ENCODE peak calls at places on chromosome 5, in five cellular contexts. One of them, this sample, is unnamed.

GRCh38 chr5:128551476-128551875 is 13.4 kb upstream of the FBN2 start:
- DNase-seq in fibroblast of lung: peak
- DNase-seq in A549: no peak
- DNase-seq in PC-3: no peak
- DNase-seq in uterus: no peak
- DNase-seq in this sample: no peak

GRCh38 chr5:150411245-150411979 is 1.3 kb downstream of the CD74 start:
- DNase-seq in fibroblast of lung: no peak
- DNase-seq in A549: no peak
- DNase-seq in PC-3: no peak
- DNase-seq in uterus: no peak
- DNase-seq in this sample: no peak

GRCh38 chr5:62376064-62376463 is 27.6 kb downstream of the DIMT1 start:
- DNase-seq in fibroblast of lung: peak
- DNase-seq in A549: peak
- DNase-seq in PC-3: peak
- DNase-seq in uterus: no peak
- DNase-seq in this sample: peak

GRCh38 chr5:174454890-174455289 is 269.5 kb upstream of the MSX2 start:
- DNase-seq in fibroblast of lung: no peak
- DNase-seq in A549: no peak
- DNase-seq in PC-3: no peak
- DNase-seq in uterus: no peak
- DNase-seq in this sample: no peak

GRCh38 chr5:135064235-135064570 is 30.2 kb upstream of the PITX1 start:
- DNase-seq in fibroblast of lung: no peak
- DNase-seq in A549: no peak
- DNase-seq in PC-3: no peak
- DNase-seq in uterus: no peak
- DNase-seq in this sample: no peak

GRCh38 chr5:128905225-128906110 is 59.8 kb upstream of the SLC27A6 start:
- DNase-seq in fibroblast of lung: peak
- DNase-seq in A549: peak
- DNase-seq in PC-3: peak
- DNase-seq in uterus: peak
- DNase-seq in this sample: peak

GRCh38 chr5:98763001-98763630 is 10.3 kb upstream of the RGMB start:
- DNase-seq in fibroblast of lung: peak
- DNase-seq in A549: no peak
- DNase-seq in PC-3: peak
- DNase-seq in uterus: no peak
- DNase-seq in this sample: peak

GRCh38 chr5:159422371-159422770 is 92.1 kb upstream of the IL12B start:
- DNase-seq in fibroblast of lung: peak
- DNase-seq in A549: no peak
- DNase-seq in PC-3: no peak
- DNase-seq in uterus: no peak
- DNase-seq in this sample: peak

GRCh38 chr5:172533399-172534228 is 79.3 kb upstream of the SH3PXD2B start:
- DNase-seq in fibroblast of lung: peak
- DNase-seq in A549: no peak
- DNase-seq in PC-3: no peak
- DNase-seq in uterus: no peak
- DNase-seq in this sample: no peak

GRCh38 chr5:76870046-76870445 is 20.2 kb downstream of the S100Z start:
- DNase-seq in fibroblast of lung: peak
- DNase-seq in A549: no peak
- DNase-seq in PC-3: no peak
- DNase-seq in uterus: no peak
- DNase-seq in this sample: no peak

DNA sequence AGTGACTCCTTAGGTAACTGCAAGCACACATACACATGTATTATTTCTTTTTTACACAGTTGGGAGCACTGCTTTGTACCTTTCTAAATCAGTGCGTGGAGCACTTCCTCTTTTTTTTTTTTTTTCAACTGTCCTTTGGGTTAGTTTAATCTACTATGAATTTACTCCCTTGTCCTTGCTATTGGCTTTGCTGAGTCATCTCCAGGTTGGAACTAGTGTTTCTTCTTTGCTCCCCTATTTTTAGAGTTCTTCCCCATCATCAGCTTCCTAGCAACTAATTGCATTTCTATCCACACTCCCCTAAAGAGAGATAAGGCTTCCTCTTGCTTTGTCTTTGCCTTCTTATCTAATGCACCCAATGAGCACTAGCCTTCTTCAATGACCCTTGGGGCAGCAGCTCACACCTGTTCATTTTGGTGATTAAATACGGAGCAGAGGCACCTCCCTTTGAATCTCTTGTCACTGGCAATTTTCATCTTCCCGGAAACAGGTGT is 24.3 kb downstream of the S100Z start:
- DNase-seq in fibroblast of lung: peak
- DNase-seq in A549: no peak
- DNase-seq in PC-3: no peak
- DNase-seq in uterus: no peak
- DNase-seq in this sample: no peak
- H3K4me3 ChIP-seq in fibroblast of lung: no peak
- H3K4me3 ChIP-seq in A549: no peak
- H3K4me3 ChIP-seq in PC-3: no peak
- H3K4me3 ChIP-seq in uterus: no peak
- H3K4me3 ChIP-seq in this sample: no peak

GRCh38 chr5:113804943-113805342 is 291.4 kb downstream of the YTHDC2 start:
- DNase-seq in fibroblast of lung: no peak
- DNase-seq in A549: no peak
- DNase-seq in PC-3: no peak
- DNase-seq in uterus: no peak
- DNase-seq in this sample: no peak

GRCh38 chr5:113804264-113804663 is 290.8 kb downstream of the YTHDC2 start:
- DNase-seq in fibroblast of lung: peak
- DNase-seq in A549: no peak
- DNase-seq in PC-3: peak
- DNase-seq in uterus: no peak
- DNase-seq in this sample: no peak

GRCh38 chr5:113807384-113808053 is 294.0 kb downstream of the YTHDC2 start:
- DNase-seq in fibroblast of lung: peak
- DNase-seq in A549: no peak
- DNase-seq in PC-3: no peak
- DNase-seq in uterus: peak
- DNase-seq in this sample: peak

GRCh38 chr5:113806823-113807222 is 293.3 kb downstream of the YTHDC2 start:
- DNase-seq in fibroblast of lung: peak
- DNase-seq in A549: no peak
- DNase-seq in PC-3: no peak
- DNase-seq in uterus: peak
- DNase-seq in this sample: no peak

GRCh38 chr5:113806250-113806649 is 292.8 kb downstream of the YTHDC2 start:
- DNase-seq in fibroblast of lung: peak
- DNase-seq in A549: no peak
- DNase-seq in PC-3: peak
- DNase-seq in uterus: no peak
- DNase-seq in this sample: peak
- TF ChIP-seq CTCF in fibroblast of lung: peak
- TF ChIP-seq CTCF in A549: no peak
- TF ChIP-seq CTCF in PC-3: peak
- TF ChIP-seq CTCF in uterus: peak
- TF ChIP-seq CTCF in this sample: peak

GRCh38 chr5:170293273-170293672 is 4.3 kb downstream of the LCP2 start:
- DNase-seq in fibroblast of lung: no peak
- DNase-seq in A549: no peak
- DNase-seq in PC-3: no peak
- DNase-seq in uterus: no peak
- DNase-seq in this sample: no peak
- H3K4me3 ChIP-seq in fibroblast of lung: no peak
- H3K4me3 ChIP-seq in A549: no peak
- H3K4me3 ChIP-seq in PC-3: no peak
- H3K4me3 ChIP-seq in uterus: no peak
- H3K4me3 ChIP-seq in this sample: no peak

DNA sequence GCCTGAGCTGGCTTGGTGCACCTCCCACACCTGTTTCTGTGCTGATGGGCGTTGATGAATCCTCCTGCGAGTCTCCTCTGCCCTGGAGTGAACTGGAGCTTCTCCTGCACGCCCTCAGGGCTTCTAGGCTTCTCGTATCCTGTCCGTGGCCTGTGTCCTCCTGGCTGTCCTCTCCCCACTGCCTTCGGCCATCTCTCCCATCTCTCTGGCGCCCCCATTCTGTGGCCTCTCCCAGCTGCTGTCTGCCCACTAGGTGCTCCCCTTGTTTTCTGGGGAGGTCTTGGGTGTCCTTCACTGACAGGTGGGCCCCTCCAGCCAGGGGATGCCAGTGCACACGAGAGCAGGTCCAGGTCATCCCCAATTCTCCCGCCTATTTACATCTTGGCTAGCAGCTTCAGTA is 28.8 kb downstream of the AHRR start:
- DNase-seq in fibroblast of lung: no peak
- DNase-seq in A549: peak
- DNase-seq in PC-3: no peak
- DNase-seq in uterus: no peak
- DNase-seq in this sample: no peak
- TF ChIP-seq CTCF in fibroblast of lung: no peak
- TF ChIP-seq CTCF in A549: no peak
- TF ChIP-seq CTCF in PC-3: peak
- TF ChIP-seq CTCF in uterus: no peak
- TF ChIP-seq CTCF in this sample: peak

GRCh38 chr5:39014544-39014943 is 59.7 kb downstream of the RICTOR start:
- DNase-seq in fibroblast of lung: peak
- DNase-seq in A549: peak
- DNase-seq in PC-3: no peak
- DNase-seq in uterus: no peak
- DNase-seq in this sample: peak
- H3K4me3 ChIP-seq in fibroblast of lung: no peak
- H3K4me3 ChIP-seq in A549: no peak
- H3K4me3 ChIP-seq in PC-3: no peak
- H3K4me3 ChIP-seq in uterus: no peak
- H3K4me3 ChIP-seq in this sample: no peak

GRCh38 chr5:43110606-43111170 is 10.0 kb upstream of the ZNF131 start:
- DNase-seq in fibroblast of lung: no peak
- DNase-seq in A549: peak
- DNase-seq in PC-3: peak
- DNase-seq in uterus: no peak
- DNase-seq in this sample: no peak
- TF ChIP-seq CTCF in fibroblast of lung: no peak
- TF ChIP-seq CTCF in A549: no peak
- TF ChIP-seq CTCF in PC-3: peak
- TF ChIP-seq CTCF in uterus: no peak
- TF ChIP-seq CTCF in this sample: peak

This sample was measured in fibroblast of mammary gland.